ENCODE peak calls at places on chromosomes 11 and 22, in five cellular contexts. U, W, J, D and B are unnamed samples.

GRCh38 chr11:64250875-64251721 is at the start of gene PLCB3:
- DNase-seq in U (no peak), W (peak), J (no peak), D (no peak), B (peak)

GRCh38 chr11:86291466-86292262 is 10.4 kb upstream of the HIKESHI start:
- DNase-seq in U (peak), W (peak), J (no peak), D (peak), B (peak)

GRCh38 chr11:113275602-113276001 is 38.8 kb upstream of the TTC12 start:
- DNase-seq in U (no peak), W (no peak), J (no peak), D (no peak), B (no peak)

GRCh38 chr11:132549001-132549400 is 983.3 kb downstream of the OPCML start:
- DNase-seq in U (no peak), W (no peak), J (no peak), D (no peak), B (no peak)

GRCh38 chr22:28141614-28142013 is 222.6 kb upstream of the PITPNB start:
- DNase-seq in U (no peak), W (no peak), J (no peak), D (no peak), B (no peak)

GRCh38 chr22:37492428-37493344 is 6.5 kb upstream of the MFNG start:
- DNase-seq in U (no peak), W (peak), J (peak), D (no peak), B (peak)

GRCh38 chr11:75151346-75152047 is 590 bp downstream of the SLCO2B1 start:
- DNase-seq in U (no peak), W (no peak), J (no peak), D (no peak), B (no peak)

GRCh38 chr11:665707-666281 is 28.7 kb downstream of the DRD4 start:
- DNase-seq in U (no peak), W (no peak), J (no peak), D (no peak), B (no peak)

GRCh38 chr11:78564037-78564888 is 10.4 kb downstream of the NARS2 start:
- DNase-seq in U (peak), W (peak), J (no peak), D (peak), B (peak)

GRCh38 chr11:78806214-78807004 is 231.7 kb upstream of the NARS2 start:
- DNase-seq in U (no peak), W (no peak), J (no peak), D (no peak), B (no peak)

GRCh38 chr11:116073854-116074837 is 569.9 kb upstream of the CADM1 start:
- DNase-seq in U (no peak), W (no peak), J (no peak), D (no peak), B (no peak)

GRCh38 chr11:34192481-34193401 is 87.3 kb downstream of the NAT10 start:
- DNase-seq in U (peak), W (peak), J (no peak), D (no peak), B (no peak)

GRCh38 chr11:36306888-36307287 is 10.8 kb downstream of the PRR5L start:
- DNase-seq in U (peak), W (peak), J (no peak), D (peak), B (peak)

GRCh38 chr11:134283461-134284230 is 7.5 kb downstream of the GLB1L3 start:
- DNase-seq in U (no peak), W (no peak), J (no peak), D (no peak), B (no peak)

GRCh38 chr11:118715837-118716260 is 36.4 kb upstream of the TREH start:
- DNase-seq in U (no peak), W (no peak), J (peak), D (no peak), B (no peak)

GRCh38 chr11:128726464-128727139 is 32.7 kb downstream of the FLI1 start:
- DNase-seq in U (no peak), W (no peak), J (no peak), D (no peak), B (no peak)

GRCh38 chr11:71244116-71244815 is 8.1 kb downstream of the SHANK2 start:
- DNase-seq in U (no peak), W (peak), J (no peak), D (no peak), B (no peak)

GRCh38 chr11:99937330-99937729 is 749.8 kb upstream of the ARHGAP42 start:
- DNase-seq in U (no peak), W (no peak), J (no peak), D (no peak), B (no peak)

GRCh38 chr11:569273-569885 is 6.9 kb upstream of the PHRF1 start:
- DNase-seq in U (no peak), W (no peak), J (no peak), D (no peak), B (no peak)

GRCh38 chr11:45021001-45021400 is 70.3 kb upstream of the TP53I11 start:
- DNase-seq in U (no peak), W (no peak), J (no peak), D (no peak), B (no peak)

GRCh38 chr22:44660051-44660830 is 41.8 kb upstream of the PRR5 start:
- DNase-seq in U (no peak), W (peak), J (no peak), D (no peak), B (no peak)

GRCh38 chr22:38284042-38284402 is 11.2 kb upstream of the TMEM184B start:
- DNase-seq in U (no peak), W (no peak), J (no peak), D (peak), B (no peak)

GRCh38 chr11:43397251-43397650 is 38.5 kb downstream of the TTC17 start:
- DNase-seq in U (no peak), W (no peak), J (no peak), D (no peak), B (no peak)

DNA sequence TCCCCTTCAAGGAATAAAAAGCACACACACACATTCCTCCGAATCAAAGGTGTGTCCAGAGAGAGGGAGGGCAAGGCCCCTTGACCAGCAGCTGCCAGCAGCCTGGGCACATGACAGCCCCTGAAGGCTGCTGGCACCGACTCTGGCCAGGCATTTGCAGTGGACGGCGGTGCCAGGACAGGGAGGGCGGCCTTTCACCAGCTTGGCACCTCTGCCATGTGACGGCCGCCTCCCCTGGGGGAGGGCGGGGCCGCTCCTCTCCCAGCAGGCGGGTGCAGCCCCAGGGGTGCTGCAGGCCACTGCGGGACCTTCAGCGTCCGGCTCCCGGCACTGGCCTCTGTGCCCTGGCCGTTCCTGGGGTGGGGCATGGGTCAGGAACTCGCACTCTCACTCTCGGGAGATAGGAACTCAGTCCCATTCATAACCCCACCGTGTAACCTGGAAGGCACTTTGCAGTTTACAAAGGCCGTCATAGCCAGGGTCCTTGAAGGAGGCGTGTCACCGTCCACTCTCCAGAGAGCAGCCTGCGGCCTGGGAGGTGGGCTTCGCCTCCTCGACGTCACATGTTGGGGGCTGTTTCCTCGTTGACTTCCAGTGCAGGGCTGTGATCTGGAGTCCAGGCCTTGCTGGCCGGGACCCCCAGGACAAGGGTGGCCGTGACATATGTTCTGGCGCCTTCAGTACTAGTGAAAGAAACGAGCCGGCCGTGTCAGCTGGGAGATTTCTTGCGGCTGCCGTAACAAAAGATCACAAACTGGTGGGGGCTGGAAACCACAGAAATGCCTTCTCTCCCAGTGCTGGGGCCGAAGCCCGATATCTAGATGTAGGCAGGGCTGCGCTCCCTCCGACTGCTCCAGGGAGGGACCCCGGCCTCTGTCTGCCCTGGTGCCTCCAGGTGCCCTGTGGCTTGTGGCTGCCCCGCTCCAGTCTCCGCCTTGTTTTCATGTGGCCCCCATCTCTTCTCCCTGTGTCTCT is 39.9 kb upstream of the SMIM38 start:
- DNase-seq in U (no peak), W (no peak), J (no peak), D (no peak), B (peak)
- TF ChIP-seq JUND in U (no peak), W (no peak), J (no peak), D (no peak), B (no peak)

GRCh38 chr22:29916007-29916544 is 33.1 kb downstream of the MTMR3 start:
- DNase-seq in U (no peak), W (no peak), J (no peak), D (no peak), B (no peak)
- TF ChIP-seq JUND in U (no peak), W (no peak), J (no peak), D (no peak), B (no peak)

DNA sequence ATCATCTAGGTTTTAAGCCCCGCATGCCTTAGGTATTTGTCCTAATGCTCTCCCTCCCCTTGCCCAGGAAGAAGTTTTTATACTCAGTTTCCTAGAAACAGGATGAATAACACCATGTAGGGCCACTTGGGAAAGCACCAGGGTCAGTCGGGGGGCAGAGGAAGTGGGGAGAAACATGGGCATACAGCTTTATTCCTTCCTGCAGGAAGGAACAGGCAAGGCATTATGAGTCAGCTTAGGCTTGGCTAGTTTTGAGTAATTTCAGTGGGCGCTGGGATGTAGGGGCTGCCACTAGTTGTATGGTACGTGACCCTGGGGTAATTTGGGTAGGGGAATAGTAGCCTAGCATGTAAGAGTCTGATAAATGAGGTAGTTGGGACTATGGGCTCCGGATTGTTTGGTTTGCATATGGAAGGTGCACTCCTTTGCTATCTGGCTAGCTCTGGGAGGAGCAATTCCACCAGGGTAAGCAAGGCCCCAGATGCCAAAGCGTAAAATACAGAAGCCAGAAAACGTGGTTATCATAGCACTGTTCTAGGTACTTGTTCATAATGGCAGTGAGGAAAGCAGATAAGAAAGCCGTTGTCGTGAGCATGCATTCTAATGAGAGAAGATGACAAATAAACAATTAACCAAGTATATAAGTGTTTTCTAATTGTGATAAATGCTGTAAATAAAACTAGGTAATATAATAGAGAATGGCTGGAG is 24.8 kb downstream of the ACER3 start:
- DNase-seq in U (no peak), W (no peak), J (no peak), D (no peak), B (no peak)
- TF ChIP-seq JUND in U (no peak), W (no peak), J (no peak), D (no peak), B (no peak)

GRCh38 chr11:10930961-10931760 is 73.3 kb upstream of the ZBED5 start:
- DNase-seq in U (no peak), W (peak), J (no peak), D (no peak), B (peak)
- TF ChIP-seq JUND in U (no peak), W (peak), J (no peak), D (no peak), B (no peak)

GRCh38 chr22:40834628-40835027 is 15.5 kb upstream of the SLC25A17 start:
- DNase-seq in U (no peak), W (no peak), J (no peak), D (no peak), B (no peak)

DNA sequence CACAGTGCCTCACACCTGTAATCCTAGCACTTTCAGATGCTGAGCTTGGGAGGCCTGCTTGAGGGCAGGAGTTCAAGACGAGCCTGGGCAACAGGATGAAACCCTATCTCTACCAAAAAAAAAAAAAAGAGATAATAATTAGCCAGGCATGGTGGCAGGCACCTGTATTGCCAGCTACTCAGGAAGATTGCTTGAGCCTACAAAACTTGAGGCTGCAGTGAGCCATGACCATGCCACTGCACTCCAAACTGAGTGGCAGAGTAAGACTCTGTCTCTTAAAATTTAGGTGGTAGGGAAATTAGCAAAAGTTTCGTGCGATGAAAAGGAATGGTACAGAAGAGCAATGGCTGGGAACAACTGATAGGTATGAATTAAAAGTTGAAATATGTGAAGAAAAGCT is 18.0 kb downstream of the ST13 start:
- DNase-seq in U (no peak), W (no peak), J (no peak), D (no peak), B (no peak)
- TF ChIP-seq JUND in U (no peak), W (no peak), J (no peak), D (no peak), B (no peak)

GRCh38 chr22:22997262-22997898 is 72.9 kb upstream of the GNAZ start:
- DNase-seq in U (no peak), W (no peak), J (no peak), D (no peak), B (no peak)

GRCh38 chr22:22993184-22993583 is 77.1 kb upstream of the GNAZ start:
- DNase-seq in U (no peak), W (no peak), J (no peak), D (no peak), B (no peak)

GRCh38 chr22:22996511-22997261 is 73.6 kb upstream of the GNAZ start:
- DNase-seq in U (no peak), W (no peak), J (no peak), D (no peak), B (no peak)

GRCh38 chr22:22992474-22992873 is 77.8 kb upstream of the GNAZ start:
- DNase-seq in U (no peak), W (no peak), J (no peak), D (no peak), B (no peak)

GRCh38 chr22:22995166-22995565 is 75.2 kb upstream of the GNAZ start:
- DNase-seq in U (no peak), W (peak), J (no peak), D (no peak), B (no peak)
- TF ChIP-seq JUND in U (no peak), W (no peak), J (no peak), D (no peak), B (no peak)

DNA sequence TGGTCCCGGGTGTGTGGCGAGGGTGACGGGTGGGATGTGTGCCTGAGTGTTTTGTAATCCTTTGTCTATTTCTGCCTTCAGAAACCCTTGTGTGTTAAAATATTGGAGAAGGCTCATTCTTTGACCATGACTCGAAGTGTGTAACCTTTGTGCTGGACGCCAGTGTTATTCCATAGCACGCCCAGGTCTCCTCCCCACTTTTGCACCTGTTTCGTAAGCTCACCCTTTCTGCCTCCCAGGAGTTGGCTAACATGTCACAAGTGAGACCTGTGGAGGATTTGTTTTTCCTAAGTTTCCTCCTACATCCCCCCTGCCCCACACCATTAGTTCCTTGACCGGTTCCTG is 382 bp downstream of the C11orf54 start:
- DNase-seq in U (no peak), W (no peak), J (no peak), D (peak), B (peak)
- TF ChIP-seq JUND in U (no peak), W (no peak), J (no peak), D (no peak), B (no peak)

DNA sequence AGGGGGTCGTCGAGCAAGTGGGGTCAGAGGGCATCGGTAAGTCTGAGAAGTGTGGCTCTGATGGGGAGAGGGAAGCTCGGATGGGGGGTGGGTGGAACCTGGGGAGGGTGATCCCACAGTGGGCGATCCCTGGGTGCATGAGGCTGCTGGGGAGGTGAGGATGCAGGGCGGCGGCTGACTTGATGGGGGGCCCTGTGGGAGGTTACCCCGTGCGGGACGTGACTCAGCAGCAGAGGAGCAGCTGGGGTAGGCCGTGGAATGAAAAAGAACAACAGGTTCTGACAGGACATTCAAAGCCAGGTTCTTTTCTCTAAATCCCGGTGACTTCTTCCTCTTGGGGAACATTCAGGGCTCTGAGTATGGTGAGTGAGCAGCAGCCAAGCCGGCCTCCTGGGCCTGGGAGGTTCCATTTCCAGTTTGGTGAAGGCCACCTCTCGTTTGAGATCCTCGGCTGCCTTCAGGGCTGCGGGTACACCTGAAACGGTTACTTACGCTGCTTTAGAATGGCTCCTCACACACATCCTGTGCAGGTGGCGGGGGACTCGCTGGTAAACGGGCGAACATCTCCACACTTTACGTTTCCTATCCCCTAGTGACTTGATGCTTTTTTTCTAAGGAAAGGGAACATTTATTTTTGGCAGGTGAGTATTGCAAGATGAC is 278.2 kb downstream of the TBC1D22A start:
- DNase-seq in U (no peak), W (no peak), J (no peak), D (no peak), B (no peak)
- TF ChIP-seq JUND in U (no peak), W (no peak), J (no peak), D (no peak), B (no peak)